ENCODE peak calls at places on chromosomes 4 and X, in six cellular contexts. P is posterior cingulate gyrus; A is naive thymus-derived CD4-positive, alpha-beta T cell; C is AG09309; X is cardiac muscle cell; E is stimulated activated CD8-positive, alpha-beta memory T cell treated with anti-CD3 and anti-CD28 coated beads, Interleukin-4, amount 100 ng/mL, for 4 hours. T is an unnamed sample.

GRCh38 chr4:123312951-123313592 is 83.5 kb upstream of the SPRY1 start:
- DNase-seq in P (no peak), A (no peak), C (no peak), X (no peak), E (no peak), T (no peak)

GRCh38 chr4:89598602-89599001 is 238.4 kb downstream of the SNCA start:
- DNase-seq in P (no peak), A (no peak), C (no peak), X (no peak), E (no peak), T (no peak)

GRCh38 chr4:162457071-162457865 is 293.5 kb upstream of the FSTL5 start:
- DNase-seq in P (no peak), A (no peak), C (no peak), X (no peak), E (no peak), T (no peak)

GRCh38 chrX:20477836-20478532 is 211.3 kb upstream of the RPS6KA3 start:
- DNase-seq in P (no peak), A (no peak), C (no peak), X (no peak), E (no peak), T (no peak)

GRCh38 chrX:114959729-114960128 is 57.7 kb downstream of the IL13RA2 start:
- DNase-seq in P (no peak), A (no peak), C (no peak), X (peak; percentile 43), E (no peak), T (no peak)

GRCh38 chr4:74283614-74284013 is 24.7 kb upstream of the EPGN start:
- DNase-seq in P (no peak), A (no peak), C (peak; percentile 52), X (no peak), E (no peak), T (no peak)

GRCh38 chrX:9312922-9313867 is 151.7 kb upstream of the TBL1X start:
- DNase-seq in P (peak; percentile 65), A (peak; percentile 63), C (no peak), X (peak; percentile 38), E (peak; percentile 57), T (no peak)

GRCh38 chrX:22748093-22748999 is 251.4 kb upstream of the DDX53 start:
- DNase-seq in P (peak; percentile 32), A (peak; percentile 44), C (peak; percentile 4), X (peak; percentile 95), E (no peak), T (no peak)

GRCh38 chrX:39883664-39884063 is 214.1 kb downstream of the BCOR start:
- DNase-seq in P (no peak), A (no peak), C (no peak), X (no peak), E (peak; percentile 20), T (no peak)

GRCh38 chr4:153763404-153763803 is 3.6 kb upstream of the RNF175 start:
- DNase-seq in P (no peak), A (no peak), C (no peak), X (no peak), E (no peak), T (no peak)

GRCh38 chr4:1195109-1195671 is 22.8 kb upstream of the SPON2 start:
- DNase-seq in P (peak; percentile 11), A (no peak), C (no peak), X (no peak), E (no peak), T (no peak)

GRCh38 chrX:96435636-96436035 is 249.0 kb upstream of the DIAPH2 start:
- DNase-seq in P (no peak), A (no peak), C (no peak), X (no peak), E (no peak), T (no peak)

GRCh38 chrX:56797966-56798711 is 69.1 kb downstream of the NBDY start:
- DNase-seq in P (no peak), A (no peak), C (no peak), X (no peak), E (no peak), T (peak; percentile 40)

GRCh38 chr4:163681208-163681821 is 186.8 kb downstream of the TMA16 start:
- DNase-seq in P (no peak), A (peak; percentile 71), C (no peak), X (peak; percentile 80), E (no peak), T (no peak)

GRCh38 chr4:7598939-7599790 is 164.4 kb upstream of the PSAPL1 start:
- DNase-seq in P (no peak), A (no peak), C (no peak), X (no peak), E (no peak), T (no peak)

GRCh38 chr4:156374069-156374468 is 420.4 kb upstream of the CTSO start:
- DNase-seq in P (no peak), A (no peak), C (no peak), X (no peak), E (no peak), T (no peak)

GRCh38 chr4:86033171-86033570 is 326.7 kb downstream of the MAPK10 start:
- DNase-seq in P (no peak), A (no peak), C (peak; percentile 74), X (peak; percentile 86), E (no peak), T (no peak)

GRCh38 chr4:19177616-19178015 is 1074.1 kb upstream of the SLIT2 start:
- DNase-seq in P (no peak), A (no peak), C (no peak), X (no peak), E (no peak), T (no peak)

GRCh38 chrX:54043084-54043483 is 1.2 kb downstream of the PHF8 start:
- DNase-seq in P (no peak), A (peak; percentile 8), C (no peak), X (no peak), E (no peak), T (no peak)

GRCh38 chr4:158121203-158121586 is 51.6 kb downstream of the GASK1B start:
- DNase-seq in P (no peak), A (no peak), C (peak; percentile 96), X (no peak), E (no peak), T (no peak)

GRCh38 chr4:111037591-111037990 is 414.7 kb upstream of the PITX2 start:
- DNase-seq in P (no peak), A (no peak), C (no peak), X (no peak), E (no peak), T (no peak)

GRCh38 chrX:150506020-150506419 is 62.4 kb upstream of the MTM1 start:
- DNase-seq in P (no peak), A (no peak), C (no peak), X (no peak), E (no peak), T (no peak)

GRCh38 chr4:8908206-8908893 is 36.7 kb upstream of the HMX1 start:
- DNase-seq in P (peak; percentile 5), A (no peak), C (no peak), X (no peak), E (no peak), T (no peak)

GRCh38 chr4:169314906-169315305 is 44.1 kb upstream of the SH3RF1 start:
- DNase-seq in P (peak; percentile 61), A (no peak), C (no peak), X (peak; percentile 58), E (no peak), T (no peak)

GRCh38 chr4:23061431-23061830 is 368.7 kb downstream of the GBA3 start:
- DNase-seq in P (no peak), A (no peak), C (no peak), X (no peak), E (no peak), T (no peak)

GRCh38 chrX:49884290-49884862 is 5.1 kb downstream of the USP27X start:
- DNase-seq in P (peak; percentile 58), A (peak; percentile 47), C (no peak), X (peak; percentile 62), E (peak; percentile 10), T (no peak)

GRCh38 chrX:15973941-15974340 is 119.3 kb upstream of the AP1S2 start:
- DNase-seq in P (no peak), A (no peak), C (no peak), X (no peak), E (no peak), T (no peak)

GRCh38 chr4:10117424-10118354 is 1.1 kb upstream of the WDR1 start:
- DNase-seq in P (no peak), A (peak; percentile 62), C (no peak), X (no peak), E (no peak), T (no peak)

GRCh38 chrX:43706786-43707185 is 50.7 kb downstream of the MAOA start:
- DNase-seq in P (no peak), A (no peak), C (no peak), X (no peak), E (no peak), T (no peak)

GRCh38 chrX:117002981-117003380 is 540.2 kb upstream of the CT83 start:
- DNase-seq in P (no peak), A (no peak), C (no peak), X (no peak), E (no peak), T (no peak)

GRCh38 chr4:101307901-101308300 is 39.4 kb downstream of the PPP3CA start:
- DNase-seq in P (no peak), A (no peak), C (no peak), X (no peak), E (no peak), T (no peak)

GRCh38 chr4:44165938-44166337 is 282.7 kb downstream of the KCTD8 start:
- DNase-seq in P (no peak), A (no peak), C (no peak), X (no peak), E (no peak), T (no peak)

GRCh38 chr4:89949782-89950387 is 55.2 kb downstream of the MMRN1 start:
- DNase-seq in P (no peak), A (no peak), C (no peak), X (peak; percentile 4), E (no peak), T (no peak)

GRCh38 chr4:145804134-145804533 is 124.2 kb downstream of the C4orf51 start:
- DNase-seq in P (no peak), A (no peak), C (peak; percentile 82), X (no peak), E (no peak), T (peak; percentile 32)

GRCh38 chr4:1008840-1009646 is 2.4 kb upstream of the FGFRL1 start:
- DNase-seq in P (no peak), A (peak; percentile 44), C (no peak), X (no peak), E (no peak), T (no peak)

GRCh38 chr4:40121515-40121914 is 64.9 kb downstream of the N4BP2 start:
- DNase-seq in P (no peak), A (no peak), C (peak; percentile 5), X (no peak), E (no peak), T (no peak)

GRCh38 chr4:55758081-55758480 is 61.5 kb upstream of the EXOC1L start:
- DNase-seq in P (no peak), A (no peak), C (no peak), X (no peak), E (no peak), T (no peak)

GRCh38 chr4:53119685-53120084 is 246.2 kb downstream of the SCFD2 start:
- DNase-seq in P (no peak), A (no peak), C (peak; percentile 49), X (peak; percentile 65), E (no peak), T (no peak)

GRCh38 chr4:2537011-2537830 is 774 bp downstream of the FAM193A start:
- DNase-seq in P (peak; percentile 24), A (peak; percentile 53), C (no peak), X (peak; percentile 62), E (peak; percentile 23), T (no peak)